ENCODE peak calls at places on chromosomes 2 and 18, in seven cellular contexts. One of them, this sample, is unnamed.
A peak's percentile ranks its signal among the peaks of the same experiment; 100 is the strongest.

GRCh38 chr2:33077841-33078240 is 131.1 kb downstream of the LTBP1 start:
- DNase-seq in chondrocyte: no peak
- DNase-seq in HT1080: no peak
- DNase-seq in cardiac muscle cell: no peak
- DNase-seq in H9: no peak
- DNase-seq in ovary: no peak
- DNase-seq in iris pigment epithelial cell: no peak
- DNase-seq in this sample: no peak

GRCh38 chr2:88903744-88904353 is 212.4 kb downstream of the RPIA start:
- DNase-seq in ovary: no peak
- DNase-seq in cardiac muscle cell: peak; percentile 69
- DNase-seq in iris pigment epithelial cell: peak; percentile 39
- DNase-seq in chondrocyte: no peak
- DNase-seq in H9: no peak
- DNase-seq in HT1080: peak; percentile 17
- DNase-seq in this sample: peak; percentile 57

GRCh38 chr2:158546412-158547144 is 89.8 kb downstream of the PKP4 start:
- DNase-seq in cardiac muscle cell: no peak
- DNase-seq in chondrocyte: no peak
- DNase-seq in H9: no peak
- DNase-seq in ovary: no peak
- DNase-seq in iris pigment epithelial cell: no peak
- DNase-seq in HT1080: no peak
- DNase-seq in this sample: no peak

GRCh38 chr2:222730346-222731065 is 59.0 kb downstream of the MOGAT1 start:
- DNase-seq in HT1080: no peak
- DNase-seq in ovary: no peak
- DNase-seq in iris pigment epithelial cell: no peak
- DNase-seq in chondrocyte: no peak
- DNase-seq in cardiac muscle cell: no peak
- DNase-seq in H9: no peak
- DNase-seq in this sample: no peak

GRCh38 chr2:109440507-109441156 is 173.1 kb downstream of the SEPTIN10 start:
- DNase-seq in cardiac muscle cell: no peak
- DNase-seq in ovary: no peak
- DNase-seq in chondrocyte: no peak
- DNase-seq in H9: no peak
- DNase-seq in HT1080: no peak
- DNase-seq in iris pigment epithelial cell: peak; percentile 54
- DNase-seq in this sample: no peak

GRCh38 chr2:70087703-70088507 is 628 bp downstream of the PCBP1 start:
- DNase-seq in HT1080: peak; percentile 39
- DNase-seq in iris pigment epithelial cell: peak; percentile 58
- DNase-seq in H9: peak; percentile 52
- DNase-seq in cardiac muscle cell: peak; percentile 69
- DNase-seq in chondrocyte: peak; percentile 90
- DNase-seq in ovary: peak; percentile 62
- DNase-seq in this sample: no peak

GRCh38 chr2:120945091-120945490 is 209.4 kb downstream of the GLI2 start:
- DNase-seq in iris pigment epithelial cell: no peak
- DNase-seq in H9: no peak
- DNase-seq in ovary: no peak
- DNase-seq in cardiac muscle cell: no peak
- DNase-seq in chondrocyte: no peak
- DNase-seq in HT1080: no peak
- DNase-seq in this sample: no peak

GRCh38 chr2:44168684-44169154 is at the start of gene PPM1B:
- DNase-seq in iris pigment epithelial cell: no peak
- DNase-seq in cardiac muscle cell: no peak
- DNase-seq in chondrocyte: peak; percentile 99
- DNase-seq in ovary: peak; percentile 99
- DNase-seq in H9: no peak
- DNase-seq in HT1080: no peak
- DNase-seq in this sample: no peak

GRCh38 chr2:240759454-240759853 is 60.6 kb downstream of the KIF1A start:
- DNase-seq in chondrocyte: no peak
- DNase-seq in cardiac muscle cell: no peak
- DNase-seq in ovary: no peak
- DNase-seq in iris pigment epithelial cell: no peak
- DNase-seq in H9: no peak
- DNase-seq in HT1080: peak; percentile 26
- DNase-seq in this sample: no peak

GRCh38 chr18:79581911-79582310 is 97.7 kb upstream of the CTDP1 start:
- DNase-seq in H9: no peak
- DNase-seq in ovary: peak; percentile 10
- DNase-seq in chondrocyte: peak; percentile 42
- DNase-seq in cardiac muscle cell: no peak
- DNase-seq in HT1080: no peak
- DNase-seq in iris pigment epithelial cell: no peak
- DNase-seq in this sample: no peak

GRCh38 chr2:25596506-25596905 is 76.9 kb downstream of the DTNB start:
- DNase-seq in HT1080: no peak
- DNase-seq in chondrocyte: no peak
- DNase-seq in cardiac muscle cell: no peak
- DNase-seq in iris pigment epithelial cell: peak; percentile 39
- DNase-seq in ovary: no peak
- DNase-seq in H9: no peak
- DNase-seq in this sample: no peak

GRCh38 chr18:60987963-60988362 is 345.3 kb upstream of the CDH20 start:
- DNase-seq in ovary: no peak
- DNase-seq in cardiac muscle cell: no peak
- DNase-seq in chondrocyte: no peak
- DNase-seq in H9: no peak
- DNase-seq in iris pigment epithelial cell: peak; percentile 81
- DNase-seq in HT1080: no peak
- DNase-seq in this sample: no peak

GRCh38 chr2:240553956-240554480 is 3.8 kb downstream of the ANKMY1 start:
- DNase-seq in H9: no peak
- DNase-seq in chondrocyte: no peak
- DNase-seq in ovary: no peak
- DNase-seq in iris pigment epithelial cell: no peak
- DNase-seq in cardiac muscle cell: no peak
- DNase-seq in HT1080: no peak
- DNase-seq in this sample: no peak

GRCh38 chr2:37588316-37588777 is 83.1 kb downstream of the CDC42EP3 start:
- DNase-seq in cardiac muscle cell: no peak
- DNase-seq in HT1080: peak; percentile 50
- DNase-seq in chondrocyte: no peak
- DNase-seq in H9: no peak
- DNase-seq in ovary: no peak
- DNase-seq in iris pigment epithelial cell: no peak
- DNase-seq in this sample: no peak

GRCh38 chr2:12507295-12507694 is 209.4 kb upstream of the TRIB2 start:
- DNase-seq in cardiac muscle cell: no peak
- DNase-seq in HT1080: peak; percentile 93
- DNase-seq in iris pigment epithelial cell: peak; percentile 79
- DNase-seq in chondrocyte: no peak
- DNase-seq in ovary: peak; percentile 52
- DNase-seq in H9: no peak
- DNase-seq in this sample: no peak

GRCh38 chr2:86703704-86704370 is 16.3 kb upstream of the RMND5A start:
- DNase-seq in ovary: no peak
- DNase-seq in HT1080: no peak
- DNase-seq in iris pigment epithelial cell: peak; percentile 49
- DNase-seq in H9: no peak
- DNase-seq in cardiac muscle cell: no peak
- DNase-seq in chondrocyte: no peak
- DNase-seq in this sample: no peak

GRCh38 chr2:231369580-231370428 is 25.7 kb upstream of the B3GNT7 start:
- DNase-seq in chondrocyte: peak; percentile 73
- DNase-seq in ovary: no peak
- DNase-seq in cardiac muscle cell: peak; percentile 62
- DNase-seq in H9: no peak
- DNase-seq in iris pigment epithelial cell: no peak
- DNase-seq in HT1080: no peak
- DNase-seq in this sample: no peak